ENCODE peak calls at places on chromosome 2, in nine cellular contexts. One of them, this sample, is unnamed.

GRCh38 chr2:232137346-232137745 is 175.8 kb downstream of the DIS3L2 start:
- DNase-seq in GM12865: no peak
- DNase-seq in iris pigment epithelial cell: peak; percentile 8
- DNase-seq in stimulated activated CD8-positive, alpha-beta memory T cell treated with anti-CD3 and anti-CD28 coated beads, Interleukin-4, amount 100 ng/mL, for 4 hours: no peak
- DNase-seq in progenitor cell of endocrine pancreas: no peak
- DNase-seq in H54: no peak
- DNase-seq in A549: no peak
- DNase-seq in stimulated activated CD4-positive, alpha-beta T cell treated with anti-CD3 and anti-CD28 coated beads, Interleukin-2, amount 100 ng/mL, for 24 hours: no peak
- DNase-seq in immature natural killer cell: no peak
- DNase-seq in this sample: no peak

GRCh38 chr2:135023886-135024285 is 23.4 kb downstream of the MAP3K19 start:
- DNase-seq in stimulated activated CD4-positive, alpha-beta T cell treated with anti-CD3 and anti-CD28 coated beads, Interleukin-2, amount 100 ng/mL, for 24 hours: no peak
- DNase-seq in H54: no peak
- DNase-seq in progenitor cell of endocrine pancreas: no peak
- DNase-seq in stimulated activated CD8-positive, alpha-beta memory T cell treated with anti-CD3 and anti-CD28 coated beads, Interleukin-4, amount 100 ng/mL, for 4 hours: no peak
- DNase-seq in iris pigment epithelial cell: no peak
- DNase-seq in immature natural killer cell: no peak
- DNase-seq in A549: no peak
- DNase-seq in GM12865: no peak
- DNase-seq in this sample: no peak

GRCh38 chr2:84424152-84424551 is 34.9 kb downstream of the SUCLG1 start:
- DNase-seq in stimulated activated CD4-positive, alpha-beta T cell treated with anti-CD3 and anti-CD28 coated beads, Interleukin-2, amount 100 ng/mL, for 24 hours: no peak
- DNase-seq in H54: peak; percentile 9
- DNase-seq in stimulated activated CD8-positive, alpha-beta memory T cell treated with anti-CD3 and anti-CD28 coated beads, Interleukin-4, amount 100 ng/mL, for 4 hours: no peak
- DNase-seq in GM12865: no peak
- DNase-seq in progenitor cell of endocrine pancreas: no peak
- DNase-seq in iris pigment epithelial cell: peak; percentile 27
- DNase-seq in immature natural killer cell: no peak
- DNase-seq in A549: peak; percentile 19
- DNase-seq in this sample: no peak

GRCh38 chr2:221347471-221347870 is 224.6 kb downstream of the EPHA4 start:
- DNase-seq in stimulated activated CD4-positive, alpha-beta T cell treated with anti-CD3 and anti-CD28 coated beads, Interleukin-2, amount 100 ng/mL, for 24 hours: no peak
- DNase-seq in iris pigment epithelial cell: peak; percentile 28
- DNase-seq in H54: no peak
- DNase-seq in progenitor cell of endocrine pancreas: no peak
- DNase-seq in stimulated activated CD8-positive, alpha-beta memory T cell treated with anti-CD3 and anti-CD28 coated beads, Interleukin-4, amount 100 ng/mL, for 4 hours: no peak
- DNase-seq in A549: no peak
- DNase-seq in GM12865: no peak
- DNase-seq in immature natural killer cell: no peak
- DNase-seq in this sample: peak; percentile 14

GRCh38 chr2:131038258-131039100 is 54.8 kb downstream of the FAM168B start:
- DNase-seq in progenitor cell of endocrine pancreas: no peak
- DNase-seq in H54: no peak
- DNase-seq in immature natural killer cell: no peak
- DNase-seq in GM12865: no peak
- DNase-seq in iris pigment epithelial cell: no peak
- DNase-seq in stimulated activated CD8-positive, alpha-beta memory T cell treated with anti-CD3 and anti-CD28 coated beads, Interleukin-4, amount 100 ng/mL, for 4 hours: no peak
- DNase-seq in stimulated activated CD4-positive, alpha-beta T cell treated with anti-CD3 and anti-CD28 coated beads, Interleukin-2, amount 100 ng/mL, for 24 hours: no peak
- DNase-seq in A549: no peak
- DNase-seq in this sample: no peak

GRCh38 chr2:20129320-20130274 is 78.2 kb upstream of the LAPTM4A start:
- DNase-seq in stimulated activated CD4-positive, alpha-beta T cell treated with anti-CD3 and anti-CD28 coated beads, Interleukin-2, amount 100 ng/mL, for 24 hours: no peak
- DNase-seq in progenitor cell of endocrine pancreas: no peak
- DNase-seq in iris pigment epithelial cell: no peak
- DNase-seq in GM12865: no peak
- DNase-seq in stimulated activated CD8-positive, alpha-beta memory T cell treated with anti-CD3 and anti-CD28 coated beads, Interleukin-4, amount 100 ng/mL, for 4 hours: no peak
- DNase-seq in immature natural killer cell: no peak
- DNase-seq in A549: no peak
- DNase-seq in H54: no peak
- DNase-seq in this sample: no peak

GRCh38 chr2:190415794-190416729 is 7.9 kb downstream of the MFSD6 start:
- DNase-seq in immature natural killer cell: peak; percentile 19
- DNase-seq in stimulated activated CD4-positive, alpha-beta T cell treated with anti-CD3 and anti-CD28 coated beads, Interleukin-2, amount 100 ng/mL, for 24 hours: no peak
- DNase-seq in A549: no peak
- DNase-seq in stimulated activated CD8-positive, alpha-beta memory T cell treated with anti-CD3 and anti-CD28 coated beads, Interleukin-4, amount 100 ng/mL, for 4 hours: no peak
- DNase-seq in progenitor cell of endocrine pancreas: no peak
- DNase-seq in GM12865: peak; percentile 43
- DNase-seq in H54: no peak
- DNase-seq in iris pigment epithelial cell: peak; percentile 2
- DNase-seq in this sample: peak; percentile 6

GRCh38 chr2:54619660-54620231 is 103.7 kb upstream of the EML6 start:
- DNase-seq in iris pigment epithelial cell: no peak
- DNase-seq in H54: no peak
- DNase-seq in immature natural killer cell: no peak
- DNase-seq in progenitor cell of endocrine pancreas: no peak
- DNase-seq in GM12865: no peak
- DNase-seq in stimulated activated CD8-positive, alpha-beta memory T cell treated with anti-CD3 and anti-CD28 coated beads, Interleukin-4, amount 100 ng/mL, for 4 hours: no peak
- DNase-seq in A549: no peak
- DNase-seq in stimulated activated CD4-positive, alpha-beta T cell treated with anti-CD3 and anti-CD28 coated beads, Interleukin-2, amount 100 ng/mL, for 24 hours: no peak
- DNase-seq in this sample: no peak

GRCh38 chr2:23503682-23504081 is 118.7 kb downstream of the KLHL29 start:
- DNase-seq in A549: no peak
- DNase-seq in stimulated activated CD4-positive, alpha-beta T cell treated with anti-CD3 and anti-CD28 coated beads, Interleukin-2, amount 100 ng/mL, for 24 hours: no peak
- DNase-seq in iris pigment epithelial cell: no peak
- DNase-seq in immature natural killer cell: no peak
- DNase-seq in GM12865: no peak
- DNase-seq in progenitor cell of endocrine pancreas: no peak
- DNase-seq in H54: no peak
- DNase-seq in stimulated activated CD8-positive, alpha-beta memory T cell treated with anti-CD3 and anti-CD28 coated beads, Interleukin-4, amount 100 ng/mL, for 4 hours: no peak
- DNase-seq in this sample: no peak

GRCh38 chr2:98404556-98405250 is 40.0 kb upstream of the INPP4A start:
- DNase-seq in A549: no peak
- DNase-seq in stimulated activated CD8-positive, alpha-beta memory T cell treated with anti-CD3 and anti-CD28 coated beads, Interleukin-4, amount 100 ng/mL, for 4 hours: no peak
- DNase-seq in immature natural killer cell: no peak
- DNase-seq in progenitor cell of endocrine pancreas: no peak
- DNase-seq in GM12865: no peak
- DNase-seq in iris pigment epithelial cell: no peak
- DNase-seq in stimulated activated CD4-positive, alpha-beta T cell treated with anti-CD3 and anti-CD28 coated beads, Interleukin-2, amount 100 ng/mL, for 24 hours: no peak
- DNase-seq in H54: no peak
- DNase-seq in this sample: no peak